ENCODE peak calls at places on chromosomes 11 and 22, in six cellular contexts. M is heart left ventricle, P is esophagus squamous epithelium, G is fibroblast of lung, E is astrocyte of the cerebellum, L is H9. F is an unnamed sample.
A peak's percentile ranks its signal among the peaks of the same experiment; 100 is the strongest.

GRCh38 chr22:21995660-21996059 is 13.1 kb upstream of the TOP3B start:
- DNase-seq in M (no peak), P (no peak), G (no peak), E (no peak), L (no peak), F (no peak)

GRCh38 chr11:59616396-59616982 is 915 bp upstream of the OSBP start:
- DNase-seq in M (no peak), P (no peak), G (no peak), E (no peak), L (no peak), F (peak; percentile 91)

GRCh38 chr22:45968751-45969413 is 8.1 kb downstream of the WNT7B start:
- DNase-seq in M (no peak), P (no peak), G (peak; percentile 70), E (peak; percentile 71), L (no peak), F (no peak)

GRCh38 chr22:38802671-38803121 is 8.8 kb upstream of the DNAL4 start:
- DNase-seq in M (peak; percentile 69), P (no peak), G (peak; percentile 96), E (peak; percentile 53), L (peak; percentile 43), F (no peak)

GRCh38 chr11:44564653-44565007 is 833 bp upstream of the CD82 start:
- DNase-seq in M (peak; percentile 93), P (peak; percentile 29), G (peak; percentile 84), E (peak; percentile 41), L (peak; percentile 45), F (no peak)

GRCh38 chr11:34203377-34203801 is 98.0 kb downstream of the NAT10 start:
- DNase-seq in M (no peak), P (no peak), G (no peak), E (no peak), L (no peak), F (no peak)

GRCh38 chr22:24894220-24894975 is 52.1 kb downstream of the LHFPL7 start:
- DNase-seq in M (peak; percentile 88), P (no peak), G (peak; percentile 97), E (peak; percentile 92), L (no peak), F (no peak)

GRCh38 chr11:12717851-12718291 is 43.6 kb downstream of the TEAD1 start:
- DNase-seq in M (no peak), P (no peak), G (no peak), E (no peak), L (no peak), F (no peak)

GRCh38 chr11:116895053-116895757 is 57.8 kb upstream of the APOA1 start:
- DNase-seq in M (no peak), P (no peak), G (peak; percentile 22), E (no peak), L (peak; percentile 71), F (peak; percentile 63)

GRCh38 chr11:125094731-125095130 is 16.7 kb downstream of the TMEM218 start:
- DNase-seq in M (no peak), P (no peak), G (no peak), E (no peak), L (no peak), F (no peak)

GRCh38 chr11:71240865-71241691 is 11.3 kb downstream of the SHANK2 start:
- DNase-seq in M (peak; percentile 42), P (no peak), G (peak; percentile 90), E (peak; percentile 61), L (no peak), F (no peak)

GRCh38 chr11:113664069-113664980 is 41.8 kb downstream of the TMPRSS5 start:
- DNase-seq in M (no peak), P (no peak), G (no peak), E (peak; percentile 60), L (no peak), F (no peak)

GRCh38 chr11:62125881-62126280 is 2.1 kb downstream of the INCENP start:
- DNase-seq in M (no peak), P (no peak), G (no peak), E (no peak), L (no peak), F (peak; percentile 42)

GRCh38 chr11:119110439-119110838 is 3.3 kb downstream of the C2CD2L start:
- DNase-seq in M (no peak), P (no peak), G (no peak), E (no peak), L (no peak), F (no peak)

GRCh38 chr11:1084561-1085439 is 10.1 kb downstream of the MUC2 start:
- DNase-seq in M (peak; percentile 21), P (no peak), G (no peak), E (no peak), L (no peak), F (peak; percentile 21)

GRCh38 chr11:73652856-73653559 is 6.6 kb downstream of the PLEKHB1 start:
- DNase-seq in M (no peak), P (no peak), G (no peak), E (no peak), L (no peak), F (no peak)

GRCh38 chr11:122743093-122743741 is 87.7 kb downstream of the UBASH3B start:
- DNase-seq in M (no peak), P (no peak), G (no peak), E (no peak), L (no peak), F (no peak)

GRCh38 chr22:44192098-44192810 is 11.5 kb downstream of the PARVG start:
- DNase-seq in M (no peak), P (no peak), G (peak; percentile 7), E (no peak), L (peak; percentile 89), F (no peak)

GRCh38 chr11:45089251-45089650 is 57.2 kb upstream of the PRDM11 start:
- DNase-seq in M (peak; percentile 90), P (no peak), G (peak; percentile 99), E (peak; percentile 85), L (no peak), F (no peak)

GRCh38 chr22:21942407-21942895 is 10.2 kb downstream of the PPM1F start:
- DNase-seq in M (peak; percentile 95), P (no peak), G (peak; percentile 85), E (peak; percentile 74), L (no peak), F (no peak)

GRCh38 chr11:66336234-66337102 is at the start of gene RIN1:
- DNase-seq in M (peak; percentile 75), P (no peak), G (peak; percentile 98), E (peak; percentile 94), L (peak; percentile 84), F (peak; percentile 61)

GRCh38 chr11:34234086-34234740 is 123.6 kb downstream of the ABTB2 start:
- DNase-seq in M (no peak), P (no peak), G (no peak), E (no peak), L (peak; percentile 87), F (no peak)

GRCh38 chr22:37020192-37020479 is 594 bp downstream of the MPST start:
- DNase-seq in M (no peak), P (no peak), G (peak; percentile 62), E (no peak), L (no peak), F (no peak)

GRCh38 chr22:42269407-42270177 is 861 bp downstream of the TCF20 start:
- DNase-seq in M (peak; percentile 39), P (no peak), G (no peak), E (no peak), L (peak; percentile 80), F (peak; percentile 59)

GRCh38 chr11:129316781-129317180 is 58.9 kb upstream of the BARX2 start:
- DNase-seq in M (no peak), P (no peak), G (no peak), E (no peak), L (no peak), F (no peak)

GRCh38 chr11:134677338-134677948 is 265.4 kb upstream of the B3GAT1 start:
- DNase-seq in M (no peak), P (no peak), G (no peak), E (no peak), L (no peak), F (no peak)

GRCh38 chr11:37504066-37504611 is 906.1 kb upstream of the RAG2 start:
- DNase-seq in M (no peak), P (no peak), G (peak; percentile 68), E (peak; percentile 88), L (no peak), F (no peak)

DNA sequence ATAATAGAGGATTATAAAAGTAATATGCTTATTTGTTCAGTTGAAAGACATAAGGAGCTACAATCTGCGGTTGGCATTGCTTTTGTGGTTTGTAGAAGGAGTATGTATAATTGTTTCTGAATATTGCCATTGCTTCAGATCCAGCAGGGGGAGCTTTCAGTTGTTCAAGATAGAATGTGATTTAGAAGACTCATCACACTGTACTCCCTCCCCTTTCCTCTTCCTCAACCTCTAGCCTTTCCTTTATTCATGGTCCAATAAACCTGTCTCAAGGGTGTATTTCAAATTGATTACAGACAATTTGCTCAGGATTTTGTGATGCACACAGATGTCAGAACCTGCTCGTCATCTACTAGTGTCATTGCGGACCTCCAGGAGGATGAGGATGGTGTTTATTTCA is 9.8 kb downstream of the PRMT3 start:
- DNase-seq in M (no peak), P (no peak), G (peak; percentile 63), E (peak; percentile 32), L (no peak), F (no peak)
- TF ChIP-seq CTCF in M (peak; percentile 59), P (peak; percentile 32), G (peak; percentile 57), E (peak; percentile 72), L (peak; percentile 72), F (peak; percentile 51)

DNA sequence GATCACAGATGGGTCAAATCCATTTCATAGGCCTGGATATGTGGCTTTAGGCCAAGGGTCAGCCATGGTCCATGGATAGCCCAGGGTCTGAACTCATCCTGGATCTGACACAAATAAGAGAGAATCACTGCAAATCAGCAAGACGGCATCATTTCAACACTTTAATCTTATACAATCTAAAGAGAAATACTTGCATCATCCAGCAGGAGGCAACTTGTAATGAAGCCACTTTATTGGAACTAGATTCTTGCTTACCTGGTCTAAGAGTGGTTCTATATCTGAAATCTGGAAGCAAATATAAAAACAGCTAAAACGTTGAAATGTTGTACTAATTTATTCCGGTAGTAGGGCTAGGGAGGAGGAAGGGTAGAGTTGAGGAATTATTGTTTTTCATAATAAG is 870.1 kb downstream of the JRKL start:
- DNase-seq in M (no peak), P (no peak), G (no peak), E (no peak), L (no peak), F (no peak)
- TF ChIP-seq CTCF in M (no peak), P (no peak), G (no peak), E (no peak), L (peak; percentile 43), F (peak; percentile 52)

GRCh38 chr11:60701509-60701818 is 2.1 kb downstream of the MS4A8 start:
- DNase-seq in M (no peak), P (no peak), G (no peak), E (no peak), L (no peak), F (no peak)
- TF ChIP-seq CTCF in M (no peak), P (no peak), G (no peak), E (no peak), L (peak; percentile 4), F (no peak)

DNA sequence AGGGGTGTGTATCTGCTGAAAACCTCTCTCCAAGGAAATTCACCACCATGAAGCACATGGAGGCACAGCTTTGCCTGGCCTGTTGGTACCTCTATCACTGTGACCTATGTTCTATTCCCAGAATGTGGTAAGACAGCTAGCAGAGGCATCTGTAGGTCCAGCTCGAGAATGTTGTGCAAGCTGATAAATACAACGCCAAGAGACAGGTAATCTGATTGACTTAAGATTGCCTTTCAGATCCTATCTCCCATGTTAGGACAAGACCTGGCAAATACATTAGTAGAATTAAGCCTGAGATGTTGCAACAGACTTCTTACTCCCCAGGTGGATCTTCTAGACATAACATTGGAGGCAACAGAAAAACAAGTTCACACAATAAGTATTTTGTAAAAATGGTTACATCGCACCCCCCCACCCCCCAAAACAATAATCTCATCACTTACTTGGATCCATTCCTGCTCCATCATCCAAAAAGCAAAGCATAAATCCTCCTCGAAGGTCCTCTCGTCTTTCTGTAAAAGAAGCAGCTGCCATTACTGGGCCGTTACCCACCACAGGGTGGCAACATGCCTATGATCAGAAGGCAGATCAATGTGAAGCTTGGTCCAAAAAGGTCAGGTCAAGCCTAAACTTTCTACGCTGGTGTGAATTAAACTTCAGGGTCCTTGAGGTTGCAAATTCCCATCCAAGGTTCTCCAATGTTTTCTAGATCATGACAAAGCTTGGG is 18.5 kb downstream of the MORC2 start:
- DNase-seq in M (no peak), P (no peak), G (no peak), E (no peak), L (no peak), F (no peak)
- TF ChIP-seq CTCF in M (no peak), P (no peak), G (no peak), E (peak; percentile 12), L (no peak), F (no peak)

F was measured in glutamatergic neuron.